ENCODE peak calls at places on chromosome 22, in four cellular contexts. One of them, this sample, is unnamed. For H3K36me3, the result is how much of the 10 kb centered on the place peaks cover.

GRCh38 chr22:47047321-47048122 is 285.1 kb downstream of the TBC1D22A start:
- DNase-seq in hepatocyte: no peak
- DNase-seq in Caco-2: peak
- DNase-seq in left lung: peak
- DNase-seq in this sample: no peak

GRCh38 chr22:29817724-29818123 is 20.4 kb downstream of the ASCC2 start:
- DNase-seq in hepatocyte: no peak
- DNase-seq in Caco-2: no peak
- DNase-seq in left lung: no peak
- DNase-seq in this sample: no peak

GRCh38 chr22:48968201-48968959 is 859.3 kb downstream of the BRD1 start:
- DNase-seq in hepatocyte: peak
- DNase-seq in Caco-2: no peak
- DNase-seq in left lung: no peak
- DNase-seq in this sample: no peak

GRCh38 chr22:18068381-18068988 is 9.3 kb upstream of the PEX26 start:
- DNase-seq in hepatocyte: no peak
- DNase-seq in Caco-2: no peak
- DNase-seq in left lung: no peak
- DNase-seq in this sample: peak

GRCh38 chr22:32076726-32077550 is 33.9 kb downstream of the SLC5A1 start:
- DNase-seq in hepatocyte: no peak
- DNase-seq in Caco-2: no peak
- DNase-seq in left lung: no peak
- DNase-seq in this sample: no peak

GRCh38 chr22:48100685-48101417 is 1338.4 kb downstream of the TBC1D22A start:
- DNase-seq in hepatocyte: no peak
- DNase-seq in Caco-2: no peak
- DNase-seq in left lung: no peak
- DNase-seq in this sample: no peak

GRCh38 chr22:42074153-42074750 is at the start of gene PHETA2:
- DNase-seq in hepatocyte: peak
- DNase-seq in Caco-2: peak
- DNase-seq in left lung: peak
- DNase-seq in this sample: peak

GRCh38 chr22:46945481-46945880 is 183.0 kb downstream of the TBC1D22A start:
- DNase-seq in hepatocyte: no peak
- DNase-seq in Caco-2: no peak
- DNase-seq in left lung: no peak
- DNase-seq in this sample: no peak

GRCh38 chr22:31107206-31108118 is at the start of gene SELENOM:
- DNase-seq in hepatocyte: peak
- DNase-seq in Caco-2: peak
- DNase-seq in left lung: peak
- DNase-seq in this sample: peak

GRCh38 chr22:36238348-36239149 is 778 bp downstream of the APOL2 start:
- DNase-seq in hepatocyte: peak
- DNase-seq in Caco-2: no peak
- DNase-seq in left lung: no peak
- DNase-seq in this sample: peak

GRCh38 chr22:42613869-42614268 is 814 bp downstream of the POLDIP3 start:
- DNase-seq in hepatocyte: no peak
- DNase-seq in Caco-2: no peak
- DNase-seq in left lung: no peak
- DNase-seq in this sample: no peak

GRCh38 chr22:50249382-50250248 is 1.4 kb downstream of the HDAC10 start:
- DNase-seq in hepatocyte: no peak
- DNase-seq in Caco-2: no peak
- DNase-seq in left lung: no peak
- DNase-seq in this sample: no peak
- H3K36me3 ChIP-seq in hepatocyte: under half
- H3K36me3 ChIP-seq in Caco-2: under half
- H3K36me3 ChIP-seq in left lung: under half
- H3K36me3 ChIP-seq in this sample: under half

DNA sequence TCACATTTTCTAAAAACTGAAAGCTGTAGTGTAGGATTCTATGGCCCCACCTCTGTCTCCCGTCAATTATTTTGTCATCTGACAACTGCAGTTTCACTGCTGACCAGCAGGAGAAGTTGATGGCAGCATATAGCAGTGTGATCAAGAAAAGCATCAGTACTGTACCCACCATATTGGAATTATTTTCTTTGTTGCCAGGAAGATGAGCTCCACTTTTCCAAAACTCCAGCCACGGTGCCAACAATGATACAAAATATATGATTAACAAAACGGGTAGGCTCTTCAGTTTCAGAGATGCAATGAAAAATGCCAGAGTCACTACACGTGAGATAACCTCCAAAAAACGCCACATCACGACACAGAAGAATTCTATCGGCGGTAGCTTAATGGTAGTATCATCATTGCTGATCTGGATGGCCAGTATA is 41.3 kb downstream of the XKR3 start:
- DNase-seq in hepatocyte: peak
- DNase-seq in Caco-2: no peak
- DNase-seq in left lung: no peak
- DNase-seq in this sample: no peak
- TF ChIP-seq CTCF in hepatocyte: no peak
- TF ChIP-seq CTCF in Caco-2: peak
- TF ChIP-seq CTCF in left lung: no peak
- TF ChIP-seq CTCF in this sample: no peak

DNA sequence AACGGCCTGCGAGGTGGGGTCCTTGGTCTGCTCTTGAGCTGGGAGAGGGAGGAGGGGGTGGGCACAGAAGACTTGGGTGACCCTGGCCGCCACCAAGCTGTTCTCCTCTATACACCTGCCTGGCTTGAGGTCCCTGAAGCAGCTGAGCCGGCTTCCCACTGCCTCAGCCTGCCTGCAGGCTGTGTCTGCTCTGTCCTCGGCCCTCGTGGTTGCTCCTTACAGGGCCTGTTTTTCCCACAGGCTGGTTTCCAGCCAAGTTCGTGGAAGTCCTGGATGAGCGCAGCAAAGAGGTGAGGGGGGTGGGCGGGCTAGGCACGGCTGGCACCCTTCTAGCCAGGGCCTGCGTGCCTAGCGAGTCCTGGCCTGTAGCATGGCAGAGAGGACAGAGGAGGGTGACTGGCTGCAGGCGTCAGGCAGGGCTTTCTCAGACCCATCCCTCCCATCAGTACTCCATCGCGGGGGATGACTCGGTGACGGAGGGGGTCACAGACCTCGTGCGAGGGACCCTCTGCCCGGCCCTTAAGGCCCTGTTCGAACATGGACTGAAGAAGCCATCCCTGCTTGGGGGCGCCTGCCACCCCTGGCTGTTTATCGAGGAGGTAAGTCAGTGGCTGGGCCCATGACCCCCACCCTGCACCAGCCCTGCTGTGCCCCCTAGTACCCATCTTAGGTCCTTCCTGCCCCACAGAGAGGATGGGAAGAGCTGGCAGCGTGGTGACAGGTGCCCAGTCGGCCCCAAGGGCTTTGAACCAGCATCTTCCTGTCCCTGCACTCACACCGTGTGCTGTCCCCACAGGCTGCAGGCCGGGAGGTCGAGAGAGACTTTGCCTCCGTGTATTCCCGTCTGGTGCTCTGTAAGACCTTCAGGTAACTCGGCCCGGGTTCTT is 37.7 kb downstream of the SGSM3 start:
- DNase-seq in hepatocyte: no peak
- DNase-seq in Caco-2: no peak
- DNase-seq in left lung: peak
- DNase-seq in this sample: no peak
- H3K36me3 ChIP-seq in hepatocyte: under half
- H3K36me3 ChIP-seq in Caco-2: under half
- H3K36me3 ChIP-seq in left lung: half or more
- H3K36me3 ChIP-seq in this sample: under half

DNA sequence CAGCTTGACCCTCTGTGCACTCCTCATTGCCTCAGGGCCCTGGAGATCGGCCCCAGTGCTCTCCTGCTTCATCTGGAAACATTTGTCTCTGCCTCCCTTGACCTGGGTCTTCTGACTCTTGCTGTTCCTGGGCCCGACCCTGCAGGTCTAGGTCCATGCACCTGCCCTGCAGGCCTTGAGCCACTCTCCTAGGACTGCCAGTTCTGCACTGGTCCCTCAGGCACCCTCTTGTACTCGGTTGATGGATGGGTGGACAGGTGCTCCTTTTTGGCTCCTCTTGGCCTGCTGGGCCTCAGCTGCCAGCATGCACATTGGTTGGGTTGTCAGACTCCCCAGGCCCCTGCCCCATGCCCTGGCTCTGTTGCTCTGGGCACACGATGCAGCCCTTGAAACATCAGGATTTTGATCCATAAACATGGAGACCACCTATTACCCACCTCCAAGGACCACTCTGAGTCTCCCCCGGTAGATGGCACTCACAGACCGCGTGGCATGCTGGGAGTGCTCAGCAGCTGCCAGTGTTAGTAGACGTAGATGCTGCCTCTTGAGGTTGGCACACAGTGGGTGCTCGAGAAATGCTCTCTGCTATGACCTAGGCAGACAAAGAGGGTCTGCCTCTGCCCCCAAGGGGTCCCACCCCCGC is 20.2 kb upstream of the ACR start:
- DNase-seq in hepatocyte: no peak
- DNase-seq in Caco-2: no peak
- DNase-seq in left lung: no peak
- DNase-seq in this sample: no peak
- TF ChIP-seq CTCF in hepatocyte: no peak
- TF ChIP-seq CTCF in Caco-2: no peak
- TF ChIP-seq CTCF in left lung: no peak
- TF ChIP-seq CTCF in this sample: no peak

GRCh38 chr22:23272371-23272770 is 92.1 kb downstream of the BCR start:
- DNase-seq in hepatocyte: no peak
- DNase-seq in Caco-2: no peak
- DNase-seq in left lung: no peak
- DNase-seq in this sample: no peak

GRCh38 chr22:23274146-23274526 is 93.8 kb downstream of the BCR start:
- DNase-seq in hepatocyte: no peak
- DNase-seq in Caco-2: no peak
- DNase-seq in left lung: no peak
- DNase-seq in this sample: no peak

GRCh38 chr22:23272834-23273233 is 92.5 kb downstream of the BCR start:
- DNase-seq in hepatocyte: no peak
- DNase-seq in Caco-2: no peak
- DNase-seq in left lung: no peak
- DNase-seq in this sample: no peak

GRCh38 chr22:23274891-23275694 is 94.8 kb downstream of the BCR start:
- DNase-seq in hepatocyte: no peak
- DNase-seq in Caco-2: no peak
- DNase-seq in left lung: no peak
- DNase-seq in this sample: no peak

DNA sequence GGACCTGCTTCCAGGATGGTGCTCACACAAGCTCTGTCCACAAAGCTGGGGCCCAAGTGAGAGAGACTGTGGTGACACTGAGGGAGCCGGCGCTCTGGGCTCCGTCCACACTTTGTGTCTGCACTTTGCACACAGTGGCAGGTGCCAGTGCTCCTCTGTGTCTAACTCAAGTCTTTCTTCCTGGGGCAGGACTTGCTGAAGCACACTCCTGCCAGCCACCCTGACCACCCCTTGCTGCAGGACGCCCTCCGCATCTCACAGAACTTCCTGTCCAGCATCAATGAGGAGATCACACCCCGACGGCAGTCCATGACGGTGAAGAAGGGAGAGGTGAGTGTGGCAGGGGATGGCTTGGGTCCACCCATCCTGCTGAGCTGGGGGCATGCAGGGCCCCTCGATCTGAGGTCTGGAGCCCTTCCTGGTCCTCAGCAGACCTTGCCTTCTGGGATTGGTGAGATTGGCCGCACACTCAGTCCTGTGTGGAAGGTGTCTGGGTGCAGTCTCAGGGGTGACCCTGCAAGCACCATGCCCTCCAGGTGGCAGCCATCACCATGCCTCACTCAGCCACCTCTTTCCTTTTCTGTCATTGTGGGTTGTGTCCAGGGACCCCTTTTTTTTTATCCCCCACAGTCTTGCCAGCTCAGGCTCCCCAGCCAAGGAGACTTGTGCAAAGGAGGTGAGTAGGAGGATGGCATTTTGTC is 93.3 kb downstream of the BCR start:
- DNase-seq in hepatocyte: no peak
- DNase-seq in Caco-2: no peak
- DNase-seq in left lung: no peak
- DNase-seq in this sample: no peak
- H3K36me3 ChIP-seq in hepatocyte: under half
- H3K36me3 ChIP-seq in Caco-2: under half
- H3K36me3 ChIP-seq in left lung: half or more
- H3K36me3 ChIP-seq in this sample: under half

DNA sequence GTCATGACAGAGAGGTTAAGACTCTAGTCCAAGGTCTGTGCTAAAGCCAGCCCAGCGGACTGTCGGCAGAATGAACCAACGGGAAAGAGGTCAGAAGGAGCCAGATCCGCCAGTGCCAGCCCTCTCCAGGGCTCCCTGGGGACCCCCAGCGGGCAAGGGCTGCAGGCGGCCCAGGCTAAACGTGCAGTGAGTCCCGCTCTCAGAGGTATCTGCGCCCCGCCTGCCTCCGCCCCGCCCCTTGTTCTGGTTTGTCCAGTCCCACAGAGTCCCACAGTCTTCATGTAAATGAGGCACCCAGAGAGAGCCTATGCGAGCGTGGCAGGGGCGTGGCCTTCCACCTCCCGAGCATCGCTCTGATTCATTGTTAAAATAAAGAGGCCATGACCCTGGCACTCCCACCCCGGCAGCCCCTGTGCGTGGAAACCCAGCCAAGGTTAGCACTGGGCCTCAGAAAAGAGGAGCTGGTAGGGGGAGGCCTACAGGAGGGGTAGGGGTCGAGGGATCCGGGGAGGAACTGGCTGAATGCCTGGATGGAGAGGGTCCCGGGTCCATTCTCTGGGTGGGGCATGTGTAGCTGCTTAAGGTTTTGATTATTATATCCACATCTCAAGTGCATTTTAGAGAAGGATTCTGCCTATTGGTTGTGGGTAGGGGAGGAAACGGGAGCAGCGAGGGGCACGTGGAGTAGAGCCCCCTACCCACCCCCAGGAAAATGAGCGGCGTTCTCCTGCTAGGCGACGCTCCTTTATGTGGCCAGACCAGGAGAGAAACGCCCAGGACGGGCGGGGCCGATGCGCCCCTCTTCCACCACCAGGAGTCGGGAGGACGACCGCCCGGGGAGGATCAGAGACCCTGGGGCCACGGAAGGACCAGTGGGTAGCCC is at the start of gene TRIOBP:
- DNase-seq in hepatocyte: peak
- DNase-seq in Caco-2: peak
- DNase-seq in left lung: peak
- DNase-seq in this sample: peak
- TF ChIP-seq CTCF in hepatocyte: peak
- TF ChIP-seq CTCF in Caco-2: peak
- TF ChIP-seq CTCF in left lung: peak
- TF ChIP-seq CTCF in this sample: peak

DNA sequence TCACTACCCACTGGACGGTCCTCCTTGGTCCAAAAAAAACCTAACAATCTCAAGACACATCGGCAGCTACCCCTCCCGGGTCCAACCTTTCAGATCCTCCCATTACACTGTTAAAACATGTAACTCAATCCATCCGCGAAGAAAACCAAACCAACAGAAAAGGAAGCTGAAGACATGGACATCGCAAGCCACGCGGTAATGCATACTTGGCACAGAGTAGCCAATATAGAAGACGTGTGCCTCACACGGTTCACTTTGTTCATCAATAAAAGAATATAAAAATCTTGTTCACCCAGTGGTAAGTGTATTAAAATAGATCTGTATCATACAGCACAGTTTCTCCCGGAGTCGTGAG is 128.6 kb downstream of the PHF21B start:
- DNase-seq in hepatocyte: no peak
- DNase-seq in Caco-2: no peak
- DNase-seq in left lung: no peak
- DNase-seq in this sample: no peak
- H3K36me3 ChIP-seq in hepatocyte: under half
- H3K36me3 ChIP-seq in Caco-2: under half
- H3K36me3 ChIP-seq in left lung: under half
- H3K36me3 ChIP-seq in this sample: under half

GRCh38 chr22:45554040-45554406 is 51.3 kb downstream of the FBLN1 start:
- DNase-seq in hepatocyte: no peak
- DNase-seq in Caco-2: no peak
- DNase-seq in left lung: no peak
- DNase-seq in this sample: no peak
- TF ChIP-seq CTCF in hepatocyte: no peak
- TF ChIP-seq CTCF in Caco-2: no peak
- TF ChIP-seq CTCF in left lung: no peak
- TF ChIP-seq CTCF in this sample: no peak